ENCODE peak calls at places on chromosomes 7 and 10, in ten cellular contexts. E is RPMI8226, H is mucosa of gallbladder, J is T47D, X is MCF 10A, U is cerebellar cortex, F is esophagus squamous epithelium, I is NCI-H1694, T is C1 segment of cervical spinal cord, K is nephron progenitor cell. R is an unnamed sample.

GRCh38 chr7:20228654-20229053 is 11.5 kb upstream of the MACC1 start:
- DNase-seq in E (no peak), H (no peak), J (peak), X (no peak), U (no peak), F (no peak), I (no peak), T (no peak), K (no peak), R (no peak)

GRCh38 chr7:34823650-34824258 is 165.7 kb downstream of the NPSR1 start:
- DNase-seq in E (peak), H (peak), J (peak), X (peak), U (peak), F (no peak), I (peak), T (no peak), K (peak), R (peak)

GRCh38 chr7:74554178-74554577 is 100.5 kb downstream of the GTF2IRD1 start:
- DNase-seq in E (no peak), H (no peak), J (no peak), X (no peak), U (no peak), F (no peak), I (no peak), T (no peak), K (no peak), R (no peak)

GRCh38 chr7:91826377-91826776 is 54.1 kb downstream of the MTERF1 start:
- DNase-seq in E (no peak), H (no peak), J (no peak), X (peak), U (no peak), F (no peak), I (no peak), T (no peak), K (no peak), R (no peak)

GRCh38 chr10:103542764-103543616 is 49.5 kb downstream of the NEURL1 start:
- DNase-seq in E (peak), H (no peak), J (peak), X (peak), U (peak), F (no peak), I (peak), T (peak), K (peak), R (peak)

GRCh38 chr10:111076682-111077661 is at the start of gene ADRA2A:
- DNase-seq in E (peak), H (peak), J (peak), X (no peak), U (peak), F (no peak), I (peak), T (peak), K (peak), R (peak)

GRCh38 chr10:68075550-68076004 is 494 bp upstream of the HERC4 start:
- DNase-seq in E (no peak), H (no peak), J (no peak), X (no peak), U (no peak), F (no peak), I (no peak), T (no peak), K (no peak), R (no peak)

GRCh38 chr10:123913688-123914268 is 22.2 kb upstream of the CPXM2 start:
- DNase-seq in E (no peak), H (peak), J (no peak), X (no peak), U (no peak), F (no peak), I (no peak), T (no peak), K (no peak), R (peak)

GRCh38 chr10:100986952-100987684 is at the start of the genes MRPL43 and TWNK:
- DNase-seq in E (peak), H (peak), J (peak), X (peak), U (peak), F (no peak), I (peak), T (peak), K (peak), R (peak)

GRCh38 chr10:5737352-5737751 is 52.7 kb downstream of the TASOR2 start:
- DNase-seq in E (no peak), H (no peak), J (no peak), X (no peak), U (no peak), F (no peak), I (no peak), T (no peak), K (peak), R (no peak)

GRCh38 chr10:12704488-12704887 is 297.0 kb downstream of the CCDC3 start:
- DNase-seq in E (no peak), H (no peak), J (no peak), X (peak), U (no peak), F (no peak), I (no peak), T (no peak), K (no peak), R (no peak)

GRCh38 chr10:131049051-131049450 is 262.5 kb downstream of the TCERG1L start:
- DNase-seq in E (no peak), H (no peak), J (no peak), X (no peak), U (peak), F (no peak), I (no peak), T (no peak), K (no peak), R (no peak)

GRCh38 chr10:22874189-22874854 is 53.5 kb upstream of the ARMC3 start:
- DNase-seq in E (no peak), H (no peak), J (no peak), X (no peak), U (no peak), F (no peak), I (no peak), T (no peak), K (no peak), R (peak)

GRCh38 chr7:158255156-158255555 is 332.5 kb downstream of the PTPRN2 start:
- DNase-seq in E (no peak), H (no peak), J (no peak), X (no peak), U (no peak), F (no peak), I (no peak), T (no peak), K (no peak), R (no peak)

GRCh38 chr7:132351858-132352539 is 224.3 kb downstream of the PLXNA4 start:
- DNase-seq in E (no peak), H (no peak), J (no peak), X (no peak), U (no peak), F (no peak), I (no peak), T (no peak), K (no peak), R (no peak)

GRCh38 chr7:142542938-142543337 is 206.3 kb upstream of the PRSS1 start:
- DNase-seq in E (no peak), H (no peak), J (no peak), X (peak), U (no peak), F (no peak), I (no peak), T (no peak), K (no peak), R (no peak)

GRCh38 chr7:141369422-141369821 is 181.8 kb upstream of the AGK start:
- DNase-seq in E (no peak), H (no peak), J (no peak), X (no peak), U (peak), F (no peak), I (no peak), T (peak), K (no peak), R (no peak)

GRCh38 chr7:157463245-157463644 is 126.4 kb downstream of the DNAJB6 start:
- DNase-seq in E (no peak), H (no peak), J (no peak), X (no peak), U (no peak), F (no peak), I (no peak), T (no peak), K (no peak), R (no peak)

GRCh38 chr7:113370910-113371309 is 252.6 kb upstream of the SMIM30 start:
- DNase-seq in E (no peak), H (no peak), J (no peak), X (no peak), U (peak), F (no peak), I (peak), T (no peak), K (no peak), R (no peak)

GRCh38 chr7:127877951-127878350 is 153.3 kb downstream of the LRRC4 start:
- DNase-seq in E (no peak), H (no peak), J (no peak), X (no peak), U (no peak), F (no peak), I (no peak), T (no peak), K (no peak), R (no peak)

GRCh38 chr7:5615190-5616070 is 166.0 kb downstream of the RNF216 start:
- DNase-seq in E (no peak), H (no peak), J (no peak), X (peak), U (no peak), F (no peak), I (no peak), T (no peak), K (no peak), R (no peak)

GRCh38 chr10:118580702-118581101 is 14.7 kb downstream of the PRLHR start:
- DNase-seq in E (no peak), H (no peak), J (no peak), X (no peak), U (no peak), F (no peak), I (no peak), T (no peak), K (no peak), R (peak)